ENCODE peak calls at places on chromosomes 11 and 22, in four cellular contexts. Y, R, E and U are unnamed samples. For H3K27me3, the result is how much of the 10 kb centered on the place peaks cover.

GRCh38 chr11:69297225-69297925 is 3.4 kb downstream of the MYEOV start:
- DNase-seq in Y (peak), R (peak), E (peak), U (no peak)

GRCh38 chr11:69213964-69214363 is 58.2 kb downstream of the SMIM38 start:
- DNase-seq in Y (no peak), R (no peak), E (no peak), U (no peak)

GRCh38 chr11:131626761-131627160 is 256.3 kb downstream of the NTM start:
- DNase-seq in Y (no peak), R (peak), E (no peak), U (no peak)

GRCh38 chr11:126114486-126115252 is 52.0 kb upstream of the CDON start:
- DNase-seq in Y (no peak), R (no peak), E (no peak), U (no peak)

GRCh38 chr11:71482216-71482615 is 29.2 kb downstream of the NADSYN1 start:
- DNase-seq in Y (no peak), R (no peak), E (no peak), U (no peak)

GRCh38 chr11:95514386-95515145 is 275.0 kb downstream of the FAM76B start:
- DNase-seq in Y (no peak), R (no peak), E (no peak), U (no peak)

GRCh38 chr11:119584193-119585037 is 144.6 kb downstream of the NECTIN1 start:
- DNase-seq in Y (peak), R (peak), E (no peak), U (peak)

GRCh38 chr11:34680918-34681554 is 60.1 kb downstream of the EHF start:
- DNase-seq in Y (peak), R (no peak), E (no peak), U (no peak)

GRCh38 chr11:116651098-116651756 is 121.6 kb downstream of the BUD13 start:
- DNase-seq in Y (no peak), R (no peak), E (no peak), U (no peak)

GRCh38 chr11:68142028-68142412 is 20.8 kb upstream of the CHKA start:
- DNase-seq in Y (no peak), R (no peak), E (peak), U (no peak)

GRCh38 chr22:27331526-27332281 is 469.9 kb downstream of the MN1 start:
- DNase-seq in Y (no peak), R (peak), E (peak), U (peak)

GRCh38 chr11:309558-309855 is 1.9 kb downstream of the IFITM2 start:
- DNase-seq in Y (no peak), R (no peak), E (no peak), U (no peak)

GRCh38 chr11:12812849-12813248 is 138.6 kb downstream of the TEAD1 start:
- DNase-seq in Y (peak), R (no peak), E (no peak), U (peak)

GRCh38 chr11:106409201-106409600 is 331.7 kb downstream of the AASDHPPT start:
- DNase-seq in Y (peak), R (no peak), E (no peak), U (no peak)

GRCh38 chr11:47912843-47913437 is 64.8 kb upstream of the NUP160 start:
- DNase-seq in Y (no peak), R (no peak), E (no peak), U (no peak)
- H3K4me3 ChIP-seq in Y (no peak), R (no peak), E (no peak), U (no peak)

GRCh38 chr22:42440728-42441127 is 8.5 kb upstream of the NFAM1 start:
- DNase-seq in Y (no peak), R (no peak), E (no peak), U (no peak)
- H3K27ac ChIP-seq in Y (no peak), R (no peak), E (no peak), U (no peak)

GRCh38 chr22:44818727-44819126 is 66.4 kb downstream of the ARHGAP8 start:
- DNase-seq in Y (no peak), R (no peak), E (no peak), U (no peak)
- H3K27me3 ChIP-seq in Y (under half), R (under half), E (under half), U (under half)

DNA sequence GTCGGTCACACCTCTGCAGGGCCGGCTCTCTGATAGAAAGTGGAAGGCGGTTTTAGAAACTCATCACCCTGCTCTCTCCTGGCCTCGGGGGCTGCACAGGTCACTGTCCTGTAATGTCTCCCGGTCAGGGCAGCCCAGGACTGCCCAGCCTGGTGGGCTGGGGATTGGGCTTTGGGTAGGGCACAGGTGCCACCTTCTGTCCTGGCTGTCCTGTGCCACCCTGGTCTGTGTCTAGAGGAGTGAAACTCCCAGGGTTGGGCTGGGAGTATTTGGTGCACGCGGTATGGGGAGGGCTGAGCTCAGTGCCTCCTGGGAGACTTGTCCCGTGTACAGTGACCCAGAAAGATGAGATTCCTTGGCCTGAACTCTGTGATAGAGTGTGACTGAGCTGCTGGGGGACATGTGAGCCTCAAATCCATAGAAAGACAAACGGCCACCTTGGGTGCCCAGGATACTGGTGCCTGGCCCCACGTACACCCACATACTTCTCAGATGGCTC is 17.8 kb downstream of the SART1 start:
- DNase-seq in Y (no peak), R (no peak), E (no peak), U (no peak)
- H3K4me3 ChIP-seq in Y (no peak), R (no peak), E (no peak), U (no peak)

GRCh38 chr22:37499789-37500188 is 13.6 kb upstream of the MFNG start:
- DNase-seq in Y (no peak), R (no peak), E (no peak), U (no peak)
- H3K27ac ChIP-seq in Y (no peak), R (no peak), E (peak), U (peak)

GRCh38 chr22:48889887-48890692 is 937.6 kb downstream of the BRD1 start:
- DNase-seq in Y (no peak), R (no peak), E (no peak), U (no peak)
- H3K27me3 ChIP-seq in Y (under half), R (under half), E (under half), U (under half)